ENCODE peak calls at places on chromosomes 1 and 21, in six cellular contexts. E, O, W, B, K and S are unnamed samples.

GRCh38 chr1:101174722-101175121 is 62.1 kb upstream of the S1PR1 start:
- DNase-seq in E (no peak), O (no peak), W (no peak), B (peak; percentile 92), K (no peak), S (peak; percentile 59)

GRCh38 chr21:33578214-33578613 is 10.3 kb downstream of the DONSON start:
- DNase-seq in E (no peak), O (no peak), W (no peak), B (no peak), K (no peak), S (no peak)

GRCh38 chr1:53242381-53242780 is 4.1 kb upstream of the MAGOH start:
- DNase-seq in E (no peak), O (no peak), W (no peak), B (no peak), K (no peak), S (no peak)

GRCh38 chr1:67735220-67735619 is 50.2 kb downstream of the GADD45A start:
- DNase-seq in E (no peak), O (no peak), W (no peak), B (no peak), K (no peak), S (no peak)

GRCh38 chr1:216847385-216848036 is 124.3 kb upstream of the ESRRG start:
- DNase-seq in E (no peak), O (no peak), W (no peak), B (peak; percentile 23), K (no peak), S (no peak)

GRCh38 chr1:203628185-203628996 is 1.8 kb downstream of the ATP2B4 start:
- DNase-seq in E (no peak), O (peak; percentile 66), W (peak; percentile 80), B (no peak), K (peak; percentile 66), S (no peak)

GRCh38 chr1:7516341-7516740 is 254.8 kb upstream of the VAMP3 start:
- DNase-seq in E (no peak), O (no peak), W (no peak), B (no peak), K (no peak), S (no peak)

GRCh38 chr1:145978477-145978859 is 14.0 kb downstream of the POLR3GL start:
- DNase-seq in E (no peak), O (no peak), W (no peak), B (no peak), K (no peak), S (no peak)

GRCh38 chr1:184056921-184057496 is 5.5 kb downstream of the TSEN15 start:
- DNase-seq in E (no peak), O (no peak), W (no peak), B (peak; percentile 52), K (no peak), S (peak; percentile 36)

GRCh38 chr1:65079941-65080340 is 68.1 kb upstream of the AK4 start:
- DNase-seq in E (no peak), O (no peak), W (no peak), B (peak; percentile 26), K (no peak), S (no peak)

GRCh38 chr1:7482077-7482476 is 289.0 kb upstream of the VAMP3 start:
- DNase-seq in E (no peak), O (no peak), W (no peak), B (no peak), K (no peak), S (no peak)

GRCh38 chr1:16374266-16374665 is 7.2 kb downstream of the SZRD1 start:
- DNase-seq in E (no peak), O (no peak), W (no peak), B (no peak), K (no peak), S (no peak)

GRCh38 chr1:215517441-215517891 is 49.6 kb upstream of the KCTD3 start:
- DNase-seq in E (no peak), O (peak; percentile 20), W (no peak), B (peak; percentile 93), K (no peak), S (peak; percentile 34)
- TF ChIP-seq CTCF in E (no peak), O (no peak), W (no peak), B (peak; percentile 99), K (peak; percentile 22), S (peak; percentile 62)

GRCh38 chr21:46287541-46287940 is 1.4 kb downstream of the YBEY start:
- DNase-seq in E (no peak), O (no peak), W (no peak), B (no peak), K (no peak), S (no peak)

GRCh38 chr21:46285206-46285661 is at the start of gene MCM3AP:
- DNase-seq in E (no peak), O (no peak), W (no peak), B (no peak), K (no peak), S (no peak)

GRCh38 chr21:46286668-46286982 is 483 bp downstream of the YBEY start:
- DNase-seq in E (no peak), O (no peak), W (no peak), B (no peak), K (no peak), S (peak; percentile 44)

GRCh38 chr21:46284722-46285121 is 689 bp downstream of the MCM3AP start:
- DNase-seq in E (no peak), O (no peak), W (no peak), B (no peak), K (no peak), S (no peak)

DNA sequence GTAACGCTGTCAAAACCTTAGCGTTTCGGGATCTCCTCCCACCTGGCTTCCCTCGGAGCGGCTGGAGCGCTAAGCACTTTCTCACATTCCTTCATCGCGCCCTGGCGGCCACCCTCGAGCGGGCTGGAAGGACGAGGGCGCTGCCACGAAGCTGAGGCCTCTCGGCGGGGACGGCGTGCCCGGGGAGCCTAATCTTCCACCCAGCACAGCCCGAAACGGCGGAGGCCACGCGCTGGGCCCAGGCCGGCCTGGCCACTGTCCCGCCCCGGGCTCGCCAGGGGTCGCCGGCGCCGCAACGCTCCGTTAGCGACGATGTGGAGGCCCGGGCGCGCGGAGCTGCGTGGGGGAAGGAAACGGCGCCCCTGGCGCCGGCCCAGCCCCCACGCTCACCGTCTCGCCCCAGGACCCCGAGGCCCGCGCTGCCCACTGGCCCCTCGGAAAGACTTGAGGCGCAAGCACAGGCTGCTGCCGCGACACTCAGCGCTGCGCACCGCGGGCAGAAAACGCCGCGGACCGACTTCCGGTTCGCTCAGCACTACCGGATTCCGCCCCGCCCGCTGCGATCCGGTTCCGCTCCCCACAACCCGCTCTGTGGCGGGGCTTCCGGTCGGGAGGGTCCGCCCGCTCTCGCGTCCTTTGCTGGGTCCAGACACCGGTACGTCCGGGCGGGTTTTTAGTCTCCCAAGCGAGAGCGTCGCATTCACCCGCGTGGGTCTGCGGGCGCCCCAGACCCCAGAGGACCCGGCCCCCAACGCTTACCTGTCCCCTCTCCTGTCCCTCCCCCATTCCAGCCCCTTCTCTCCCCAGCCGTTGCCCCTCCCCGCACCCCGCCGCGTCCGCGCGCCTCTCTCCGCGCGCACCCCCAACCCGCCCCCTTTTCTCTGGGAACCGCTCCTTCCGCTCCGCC is at the start of gene YBEY:
- DNase-seq in E (peak; percentile 98), O (peak; percentile 89), W (peak; percentile 97), B (peak; percentile 92), K (peak; percentile 90), S (peak; percentile 79)
- TF ChIP-seq CTCF in E (peak; percentile 49), O (no peak), W (no peak), B (peak; percentile 46), K (no peak), S (peak; percentile 53)

GRCh38 chr1:200279810-200280411 is 129.9 kb downstream of the ZNF281 start:
- DNase-seq in E (peak; percentile 31), O (peak; percentile 65), W (no peak), B (peak; percentile 99), K (peak; percentile 41), S (peak; percentile 36)
- TF ChIP-seq CTCF in E (peak; percentile 79), O (peak; percentile 72), W (peak; percentile 61), B (peak; percentile 97), K (peak; percentile 59), S (peak; percentile 67)

DNA sequence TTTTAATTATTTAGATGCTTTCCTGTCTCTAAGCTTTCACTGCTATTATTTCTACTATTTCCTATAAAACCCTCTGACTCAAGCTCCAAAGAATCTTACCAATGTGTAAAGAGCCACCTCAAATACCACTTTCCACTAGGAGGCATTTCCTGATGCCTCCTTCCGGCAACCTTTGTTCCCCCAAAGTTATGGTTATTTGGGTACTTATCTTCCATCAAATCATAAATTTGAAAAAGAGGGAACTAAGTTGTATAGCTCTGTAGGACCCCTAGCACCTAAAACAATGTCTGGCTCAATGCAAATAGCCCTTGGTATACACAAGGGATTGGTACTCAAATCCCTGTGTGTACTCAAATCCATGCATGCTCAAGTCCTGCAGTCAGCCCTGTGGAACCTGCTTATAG is 79.6 kb downstream of the NME7 start:
- DNase-seq in E (no peak), O (no peak), W (no peak), B (peak; percentile 87), K (no peak), S (no peak)
- TF ChIP-seq CTCF in E (no peak), O (no peak), W (no peak), B (peak; percentile 40), K (no peak), S (no peak)

GRCh38 chr1:161905269-161905884 is 118.3 kb downstream of the OLFML2B start:
- DNase-seq in E (peak; percentile 19), O (peak; percentile 32), W (no peak), B (peak; percentile 74), K (no peak), S (no peak)
- TF ChIP-seq CTCF in E (peak; percentile 46), O (peak; percentile 64), W (no peak), B (peak; percentile 87), K (peak; percentile 32), S (peak; percentile 28)